ENCODE peak calls at places on chromosome X, in seven cellular contexts. F, J, M, U, G, K and L are unnamed samples. For H3K27me3 and H3K4me1, the result is how much of the 10 kb centered on the place peaks cover.

GRCh38 chrX:78123190-78123589 is 16.3 kb downstream of the TAF9B start:
- DNase-seq in F (peak), J (no peak), M (no peak), U (no peak), G (no peak), K (peak), L (no peak)

GRCh38 chrX:18026171-18026570 is 165.1 kb upstream of the RAI2 start:
- DNase-seq in F (no peak), J (no peak), M (no peak), U (no peak), G (no peak), K (no peak), L (no peak)

GRCh38 chrX:124211312-124211942 is 121.0 kb upstream of the TEX13D start:
- DNase-seq in F (peak), J (no peak), M (no peak), U (no peak), G (peak), K (peak), L (peak)

GRCh38 chrX:71650333-71650969 is 16.9 kb upstream of the LOC101059915 start:
- DNase-seq in F (no peak), J (peak), M (no peak), U (no peak), G (peak), K (no peak), L (peak)

GRCh38 chrX:152926279-152926678 is 28.4 kb downstream of the ZNF185 start:
- DNase-seq in F (peak), J (peak), M (no peak), U (peak), G (peak), K (peak), L (peak)

GRCh38 chrX:79182616-79183015 is 38.1 kb downstream of the GPR174 start:
- DNase-seq in F (no peak), J (no peak), M (no peak), U (no peak), G (no peak), K (no peak), L (no peak)

GRCh38 chrX:70998402-70999027 is 67.6 kb upstream of the SLC7A3 start:
- DNase-seq in F (peak), J (no peak), M (no peak), U (no peak), G (peak), K (peak), L (peak)

GRCh38 chrX:45632506-45632905 is 431.8 kb upstream of the DIPK2B start:
- DNase-seq in F (no peak), J (no peak), M (no peak), U (no peak), G (no peak), K (no peak), L (no peak)

GRCh38 chrX:16771483-16772398 is 14.5 kb upstream of the TXLNG start:
- DNase-seq in F (peak), J (peak), M (no peak), U (no peak), G (no peak), K (peak), L (peak)

GRCh38 chrX:30714138-30714537 is 60.9 kb downstream of the GK start:
- DNase-seq in F (no peak), J (no peak), M (no peak), U (no peak), G (no peak), K (no peak), L (no peak)

GRCh38 chrX:18884916-18885315 is 99.0 kb downstream of the PHKA2 start:
- DNase-seq in F (peak), J (no peak), M (no peak), U (no peak), G (no peak), K (no peak), L (peak)

GRCh38 chrX:16488959-16489358 is 161.0 kb upstream of the S100G start:
- DNase-seq in F (peak), J (no peak), M (no peak), U (no peak), G (no peak), K (peak), L (no peak)

GRCh38 chrX:103704863-103705262 is 5.8 kb upstream of the TMEM31 start:
- DNase-seq in F (no peak), J (no peak), M (no peak), U (no peak), G (no peak), K (no peak), L (no peak)

GRCh38 chrX:77572322-77572721 is 125.1 kb downstream of the FGF16 start:
- DNase-seq in F (peak), J (no peak), M (no peak), U (no peak), G (no peak), K (peak), L (no peak)

GRCh38 chrX:29530520-29530919 is 684.8 kb upstream of the MAGEB2 start:
- DNase-seq in F (peak), J (no peak), M (no peak), U (no peak), G (no peak), K (peak), L (no peak)

GRCh38 chrX:85108165-85108564 is 104.5 kb downstream of the APOOL start:
- DNase-seq in F (no peak), J (no peak), M (no peak), U (no peak), G (no peak), K (peak), L (no peak)

GRCh38 chrX:13398073-13398823 is 78.4 kb upstream of the ATXN3L start:
- DNase-seq in F (peak), J (peak), M (no peak), U (no peak), G (no peak), K (peak), L (peak)

GRCh38 chrX:21493226-21493850 is 119.1 kb downstream of the CNKSR2 start:
- DNase-seq in F (peak), J (no peak), M (no peak), U (no peak), G (no peak), K (peak), L (no peak)

GRCh38 chrX:21487832-21488231 is 113.6 kb downstream of the CNKSR2 start:
- DNase-seq in F (peak), J (no peak), M (no peak), U (no peak), G (no peak), K (peak), L (no peak)

GRCh38 chrX:21490341-21490740 is 116.1 kb downstream of the CNKSR2 start:
- DNase-seq in F (no peak), J (no peak), M (no peak), U (no peak), G (no peak), K (peak), L (no peak)
- H3K27me3 ChIP-seq in F (under half), J (under half), M (under half), U (under half), G (under half), K (under half), L (under half)

DNA sequence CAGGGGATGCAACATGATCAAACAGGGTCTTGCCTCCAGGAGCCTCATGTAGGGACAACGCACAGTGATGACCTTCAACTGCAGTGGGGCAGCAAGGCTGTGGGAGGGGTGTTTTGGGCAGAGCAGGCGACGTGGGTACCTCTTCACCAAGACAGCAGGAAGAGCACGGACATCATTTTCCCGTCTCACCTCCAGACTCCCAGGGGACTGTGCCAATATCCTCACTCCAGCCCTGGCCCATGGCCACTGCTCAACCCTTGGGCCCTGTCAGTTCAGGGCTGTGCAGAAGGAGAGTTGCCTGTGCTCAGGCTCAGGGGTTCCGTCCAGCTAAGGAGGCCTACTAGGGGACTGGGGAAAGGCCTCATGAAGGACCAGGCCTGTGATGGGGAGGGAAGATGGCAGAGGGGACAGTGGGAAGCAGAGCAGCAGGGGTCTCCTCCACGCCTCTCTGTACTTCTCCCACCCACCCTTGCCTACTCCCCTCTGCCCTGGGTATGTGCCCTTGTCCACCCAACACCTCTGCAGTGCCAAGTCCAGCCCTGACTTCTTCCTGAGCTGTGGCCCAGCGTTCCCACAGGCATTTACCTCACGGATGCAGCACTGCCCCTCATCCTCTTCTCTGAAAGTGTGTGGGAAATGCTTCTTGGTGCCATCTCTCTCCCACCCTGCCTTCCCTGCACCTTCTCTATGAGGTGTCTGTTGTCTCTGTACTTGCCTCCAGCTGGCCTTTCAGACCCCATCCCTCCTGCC is 1.4 kb downstream of the IL9R start:
- DNase-seq in F (no peak), J (no peak), M (no peak), U (no peak), G (no peak), K (no peak), L (no peak)
- H3K4me1 ChIP-seq in F (under half), J (under half), M (under half), U (under half), G (under half), K (under half), L (under half)

DNA sequence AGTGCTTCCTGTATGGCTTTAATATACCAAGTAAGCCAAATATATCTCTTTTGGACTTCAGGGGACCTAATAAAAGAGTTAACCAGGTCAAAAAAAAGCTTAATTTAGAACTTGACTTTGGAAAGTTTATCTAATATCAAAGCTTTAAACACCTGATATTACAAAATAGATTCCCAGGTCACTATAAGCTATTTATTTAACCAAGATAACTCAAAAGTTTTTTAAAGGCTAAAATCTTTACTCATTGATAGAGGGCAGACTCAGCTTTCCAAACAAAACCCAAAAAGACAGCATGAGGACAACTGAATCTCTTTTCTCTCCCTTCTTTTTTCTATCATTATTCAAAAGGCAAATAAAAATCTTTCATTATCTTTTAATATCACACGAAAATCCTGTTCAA is 19.5 kb downstream of the NUDT11 start:
- DNase-seq in F (no peak), J (no peak), M (no peak), U (no peak), G (no peak), K (no peak), L (no peak)
- H3K27me3 ChIP-seq in F (under half), J (under half), M (under half), U (under half), G (under half), K (under half), L (under half)

DNA sequence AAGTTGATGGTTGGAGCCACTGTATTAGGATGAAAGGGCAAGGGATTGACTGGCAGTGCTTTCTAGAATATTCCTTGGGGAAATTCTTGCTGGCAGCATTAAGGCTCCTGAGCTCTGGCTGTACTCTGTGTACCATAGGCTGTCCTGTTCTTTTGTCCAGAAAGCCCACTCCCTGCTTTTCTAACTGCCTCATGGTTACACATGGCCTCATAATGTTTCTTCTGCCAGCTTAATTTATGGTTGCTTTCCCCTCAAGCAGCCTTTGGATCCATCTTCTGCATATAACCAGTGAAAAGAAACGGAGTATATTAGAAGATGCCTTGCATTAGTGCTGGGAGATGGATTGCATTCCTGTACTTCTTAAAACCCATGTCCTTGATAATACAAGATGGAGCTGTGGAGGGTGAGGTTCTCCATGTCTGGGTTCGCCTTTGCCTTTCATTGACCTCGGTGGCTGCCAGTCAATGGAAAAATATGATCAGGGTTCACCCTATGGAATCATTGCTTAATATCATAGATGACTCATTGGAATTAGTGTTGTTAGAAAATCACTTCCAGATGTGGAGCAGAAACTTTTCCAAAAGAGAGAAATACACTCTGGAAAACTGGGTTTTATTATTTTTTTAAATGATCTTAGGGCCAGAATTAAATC is 24.7 kb downstream of the DOCK11 start:
- DNase-seq in F (peak), J (no peak), M (no peak), U (no peak), G (no peak), K (peak), L (no peak)
- H3K4me1 ChIP-seq in F (under half), J (under half), M (under half), U (under half), G (under half), K (under half), L (under half)

GRCh38 chrX:40521868-40522450 is 58.8 kb upstream of the ATP6AP2 start:
- DNase-seq in F (no peak), J (no peak), M (peak), U (no peak), G (no peak), K (no peak), L (no peak)
- H3K27me3 ChIP-seq in F (under half), J (under half), M (under half), U (under half), G (under half), K (under half), L (under half)

DNA sequence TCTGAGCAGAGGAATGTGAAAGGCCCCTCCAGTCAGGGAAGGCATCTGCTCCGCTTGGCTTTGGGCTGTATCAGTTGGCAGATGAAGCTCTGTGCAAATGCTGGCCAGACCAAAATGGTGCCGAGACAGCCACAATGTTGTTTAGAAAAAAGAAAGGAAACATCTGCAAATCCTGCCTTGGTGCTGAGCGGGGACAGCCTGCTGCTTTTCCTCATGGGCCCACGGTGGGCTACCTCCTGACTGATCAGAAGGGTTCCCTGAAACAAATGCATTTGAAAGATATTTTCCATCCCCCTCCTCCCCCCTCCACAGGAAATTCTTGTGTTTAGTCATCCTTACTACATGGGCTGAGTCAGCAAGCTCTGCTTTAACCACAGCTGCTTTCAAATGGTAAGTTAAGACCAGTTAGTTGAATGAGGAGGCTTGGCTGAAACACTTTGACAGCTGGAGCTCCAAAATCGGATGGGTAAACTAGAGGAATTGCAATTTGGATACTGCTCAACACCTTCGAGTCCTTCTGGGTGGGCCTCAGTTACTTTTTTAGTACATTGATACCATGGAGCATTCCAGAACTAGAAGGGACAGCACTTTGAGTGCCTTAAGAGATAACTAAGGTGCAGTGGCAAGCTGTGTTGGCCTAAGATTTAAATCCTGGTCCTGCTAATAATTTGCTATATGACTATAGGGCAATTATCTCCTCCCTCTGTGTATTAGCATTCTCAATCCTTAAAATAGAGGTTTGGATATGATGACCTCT is 36.0 kb downstream of the PLAC1 start:
- DNase-seq in F (peak), J (no peak), M (no peak), U (no peak), G (no peak), K (peak), L (no peak)
- H3K4me1 ChIP-seq in F (under half), J (under half), M (under half), U (under half), G (under half), K (under half), L (under half)